ENCODE peak calls at places on chromosomes 1 and 21, in seven cellular contexts. One of them, this sample, is unnamed.

GRCh38 chr1:33117440-33118085 is 36.6 kb downstream of the AZIN2 start:
- DNase-seq in IMR-90: no peak
- DNase-seq in GM23248: no peak
- DNase-seq in AG09309: no peak
- DNase-seq in NT2/D1: no peak
- DNase-seq in RWPE2: no peak
- DNase-seq in astrocyte of the spinal cord: no peak
- DNase-seq in this sample: no peak

GRCh38 chr21:15788847-15789548 is 59.2 kb downstream of the USP25 start:
- DNase-seq in IMR-90: peak; percentile 33
- DNase-seq in GM23248: peak; percentile 32
- DNase-seq in AG09309: peak; percentile 4
- DNase-seq in NT2/D1: no peak
- DNase-seq in RWPE2: no peak
- DNase-seq in astrocyte of the spinal cord: peak; percentile 32
- DNase-seq in this sample: peak; percentile 13

GRCh38 chr1:24920155-24920925 is 9.7 kb downstream of the RUNX3 start:
- DNase-seq in IMR-90: peak; percentile 74
- DNase-seq in GM23248: peak; percentile 98
- DNase-seq in AG09309: peak; percentile 48
- DNase-seq in NT2/D1: no peak
- DNase-seq in RWPE2: no peak
- DNase-seq in astrocyte of the spinal cord: no peak
- DNase-seq in this sample: peak; percentile 83

GRCh38 chr1:204455063-204455830 is 39.4 kb downstream of the PIK3C2B start:
- DNase-seq in IMR-90: no peak
- DNase-seq in GM23248: no peak
- DNase-seq in AG09309: no peak
- DNase-seq in NT2/D1: peak; percentile 92
- DNase-seq in RWPE2: no peak
- DNase-seq in astrocyte of the spinal cord: no peak
- DNase-seq in this sample: no peak

GRCh38 chr1:32949519-32949918 is 15.1 kb downstream of the RNF19B start:
- DNase-seq in IMR-90: no peak
- DNase-seq in GM23248: no peak
- DNase-seq in AG09309: no peak
- DNase-seq in NT2/D1: no peak
- DNase-seq in RWPE2: no peak
- DNase-seq in astrocyte of the spinal cord: no peak
- DNase-seq in this sample: no peak

GRCh38 chr1:16155537-16156410 is at the start of gene EPHA2:
- DNase-seq in IMR-90: peak; percentile 86
- DNase-seq in GM23248: peak; percentile 88
- DNase-seq in AG09309: no peak
- DNase-seq in NT2/D1: peak; percentile 80
- DNase-seq in RWPE2: peak; percentile 94
- DNase-seq in astrocyte of the spinal cord: peak; percentile 89
- DNase-seq in this sample: peak; percentile 63

GRCh38 chr1:151003175-151003574 is 3.5 kb downstream of the MINDY1 start:
- DNase-seq in IMR-90: no peak
- DNase-seq in GM23248: no peak
- DNase-seq in AG09309: no peak
- DNase-seq in NT2/D1: no peak
- DNase-seq in RWPE2: no peak
- DNase-seq in astrocyte of the spinal cord: no peak
- DNase-seq in this sample: no peak

GRCh38 chr1:56473582-56474270 is 105.6 kb downstream of the PLPP3 start:
- DNase-seq in IMR-90: peak; percentile 27
- DNase-seq in GM23248: peak; percentile 54
- DNase-seq in AG09309: no peak
- DNase-seq in NT2/D1: no peak
- DNase-seq in RWPE2: no peak
- DNase-seq in astrocyte of the spinal cord: no peak
- DNase-seq in this sample: peak; percentile 54

GRCh38 chr1:234915923-234916675 is 212.5 kb downstream of the TOMM20 start:
- DNase-seq in IMR-90: no peak
- DNase-seq in GM23248: no peak
- DNase-seq in AG09309: peak; percentile 60
- DNase-seq in NT2/D1: no peak
- DNase-seq in RWPE2: no peak
- DNase-seq in astrocyte of the spinal cord: no peak
- DNase-seq in this sample: peak; percentile 24

GRCh38 chr1:190436615-190437014 is 41.0 kb downstream of the BRINP3 start:
- DNase-seq in IMR-90: peak; percentile 63
- DNase-seq in GM23248: peak; percentile 3
- DNase-seq in AG09309: no peak
- DNase-seq in NT2/D1: no peak
- DNase-seq in RWPE2: no peak
- DNase-seq in astrocyte of the spinal cord: peak; percentile 56
- DNase-seq in this sample: peak; percentile 7

GRCh38 chr1:175195281-175195680 is 2.7 kb upstream of the KIAA0040 start:
- DNase-seq in IMR-90: no peak
- DNase-seq in GM23248: no peak
- DNase-seq in AG09309: no peak
- DNase-seq in NT2/D1: no peak
- DNase-seq in RWPE2: no peak
- DNase-seq in astrocyte of the spinal cord: no peak
- DNase-seq in this sample: no peak

GRCh38 chr1:26938004-26938658 is 16.6 kb downstream of the NUDC start:
- DNase-seq in IMR-90: no peak
- DNase-seq in GM23248: no peak
- DNase-seq in AG09309: no peak
- DNase-seq in NT2/D1: no peak
- DNase-seq in RWPE2: no peak
- DNase-seq in astrocyte of the spinal cord: no peak
- DNase-seq in this sample: no peak

GRCh38 chr1:41874350-41874749 is 44.4 kb downstream of the HIVEP3 start:
- DNase-seq in IMR-90: no peak
- DNase-seq in GM23248: no peak
- DNase-seq in AG09309: no peak
- DNase-seq in NT2/D1: no peak
- DNase-seq in RWPE2: no peak
- DNase-seq in astrocyte of the spinal cord: no peak
- DNase-seq in this sample: no peak

GRCh38 chr1:41870076-41870562 is 48.6 kb downstream of the HIVEP3 start:
- DNase-seq in IMR-90: peak; percentile 82
- DNase-seq in GM23248: peak; percentile 81
- DNase-seq in AG09309: no peak
- DNase-seq in NT2/D1: no peak
- DNase-seq in RWPE2: no peak
- DNase-seq in astrocyte of the spinal cord: peak; percentile 64
- DNase-seq in this sample: peak; percentile 67

GRCh38 chr1:41874903-41875411 is 43.8 kb downstream of the HIVEP3 start:
- DNase-seq in IMR-90: no peak
- DNase-seq in GM23248: no peak
- DNase-seq in AG09309: no peak
- DNase-seq in NT2/D1: no peak
- DNase-seq in RWPE2: no peak
- DNase-seq in astrocyte of the spinal cord: no peak
- DNase-seq in this sample: no peak

GRCh38 chr1:41875487-41875886 is 43.2 kb downstream of the HIVEP3 start:
- DNase-seq in IMR-90: no peak
- DNase-seq in GM23248: no peak
- DNase-seq in AG09309: no peak
- DNase-seq in NT2/D1: no peak
- DNase-seq in RWPE2: no peak
- DNase-seq in astrocyte of the spinal cord: no peak
- DNase-seq in this sample: no peak

GRCh38 chr1:41872074-41872473 is 46.6 kb downstream of the HIVEP3 start:
- DNase-seq in IMR-90: no peak
- DNase-seq in GM23248: no peak
- DNase-seq in AG09309: no peak
- DNase-seq in NT2/D1: no peak
- DNase-seq in RWPE2: no peak
- DNase-seq in astrocyte of the spinal cord: no peak
- DNase-seq in this sample: no peak
- H3K4me3 ChIP-seq in IMR-90: no peak overlapping the region
- H3K4me3 ChIP-seq in GM23248: no peak overlapping the region
- H3K4me3 ChIP-seq in AG09309: no peak overlapping the region
- H3K4me3 ChIP-seq in NT2/D1: no peak overlapping the region
- H3K4me3 ChIP-seq in RWPE2: no peak overlapping the region
- H3K4me3 ChIP-seq in astrocyte of the spinal cord: no peak overlapping the region
- H3K4me3 ChIP-seq in this sample: no peak overlapping the region

DNA sequence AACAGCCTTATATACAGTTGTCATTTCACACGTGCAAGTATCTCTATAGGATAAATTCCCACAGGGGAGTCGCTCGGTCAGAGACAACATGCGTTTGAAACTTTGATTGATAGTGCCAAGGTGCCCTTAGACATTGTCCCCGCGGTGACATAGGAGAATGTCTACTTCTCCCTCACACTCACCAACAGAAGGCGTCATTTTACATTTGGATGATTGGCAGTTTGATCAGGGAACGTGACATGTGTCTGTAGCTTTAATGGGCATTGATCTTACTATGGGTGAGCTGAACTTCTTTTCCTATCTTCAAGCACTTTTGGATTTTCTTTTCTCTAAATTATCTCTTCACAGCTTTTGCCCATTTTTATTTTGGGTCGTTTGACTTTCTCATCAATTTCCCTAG is 42.6 kb upstream of the PAX7 start:
- DNase-seq in IMR-90: no peak
- DNase-seq in GM23248: no peak
- DNase-seq in AG09309: no peak
- DNase-seq in NT2/D1: no peak
- DNase-seq in RWPE2: no peak
- DNase-seq in astrocyte of the spinal cord: no peak
- DNase-seq in this sample: no peak
- H3K4me3 ChIP-seq in IMR-90: no peak overlapping the region
- H3K4me3 ChIP-seq in GM23248: no peak overlapping the region
- H3K4me3 ChIP-seq in AG09309: no peak overlapping the region
- H3K4me3 ChIP-seq in NT2/D1: no peak overlapping the region
- H3K4me3 ChIP-seq in RWPE2: no peak overlapping the region
- H3K4me3 ChIP-seq in astrocyte of the spinal cord: no peak overlapping the region
- H3K4me3 ChIP-seq in this sample: no peak overlapping the region

DNA sequence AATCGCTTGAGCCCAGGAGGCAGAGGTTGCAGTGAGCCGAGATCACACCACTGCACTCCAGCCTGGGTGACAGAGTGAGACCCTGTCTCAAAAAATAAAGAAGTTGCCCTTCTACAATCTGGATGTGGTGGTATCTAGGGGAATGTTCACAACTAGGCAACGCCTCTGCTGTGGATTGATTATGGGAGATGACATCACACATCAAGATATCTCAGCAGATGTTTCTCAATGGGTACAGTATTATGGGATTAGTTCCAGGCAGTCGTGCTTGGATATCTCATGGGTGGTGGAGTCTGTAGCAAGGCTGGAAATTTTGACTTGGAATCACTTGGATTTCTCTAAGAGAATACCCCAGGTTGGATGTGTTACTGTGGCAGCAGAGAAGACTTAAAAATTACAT is 7.7 kb downstream of the IFNAR2 start:
- DNase-seq in IMR-90: no peak
- DNase-seq in GM23248: no peak
- DNase-seq in AG09309: no peak
- DNase-seq in NT2/D1: no peak
- DNase-seq in RWPE2: no peak
- DNase-seq in astrocyte of the spinal cord: no peak
- DNase-seq in this sample: no peak
- H3K4me3 ChIP-seq in IMR-90: no peak overlapping the region
- H3K4me3 ChIP-seq in GM23248: no peak overlapping the region
- H3K4me3 ChIP-seq in AG09309: no peak overlapping the region
- H3K4me3 ChIP-seq in NT2/D1: no peak overlapping the region
- H3K4me3 ChIP-seq in RWPE2: no peak overlapping the region
- H3K4me3 ChIP-seq in astrocyte of the spinal cord: no peak overlapping the region
- H3K4me3 ChIP-seq in this sample: no peak overlapping the region

GRCh38 chr1:117678246-117678977 is 72.6 kb downstream of the TENT5C start:
- DNase-seq in IMR-90: no peak
- DNase-seq in GM23248: peak; percentile 30
- DNase-seq in AG09309: no peak
- DNase-seq in NT2/D1: no peak
- DNase-seq in RWPE2: no peak
- DNase-seq in astrocyte of the spinal cord: no peak
- DNase-seq in this sample: no peak

GRCh38 chr1:117680316-117681002 is 74.6 kb downstream of the TENT5C start:
- DNase-seq in IMR-90: no peak
- DNase-seq in GM23248: no peak
- DNase-seq in AG09309: no peak
- DNase-seq in NT2/D1: no peak
- DNase-seq in RWPE2: no peak
- DNase-seq in astrocyte of the spinal cord: no peak
- DNase-seq in this sample: no peak

GRCh38 chr1:117681093-117681950 is 75.5 kb downstream of the TENT5C start:
- DNase-seq in IMR-90: no peak
- DNase-seq in GM23248: no peak
- DNase-seq in AG09309: no peak
- DNase-seq in NT2/D1: no peak
- DNase-seq in RWPE2: no peak
- DNase-seq in astrocyte of the spinal cord: no peak
- DNase-seq in this sample: no peak

GRCh38 chr1:117679868-117680267 is 74.0 kb downstream of the TENT5C start:
- DNase-seq in IMR-90: no peak
- DNase-seq in GM23248: no peak
- DNase-seq in AG09309: no peak
- DNase-seq in NT2/D1: no peak
- DNase-seq in RWPE2: no peak
- DNase-seq in astrocyte of the spinal cord: no peak
- DNase-seq in this sample: no peak

DNA sequence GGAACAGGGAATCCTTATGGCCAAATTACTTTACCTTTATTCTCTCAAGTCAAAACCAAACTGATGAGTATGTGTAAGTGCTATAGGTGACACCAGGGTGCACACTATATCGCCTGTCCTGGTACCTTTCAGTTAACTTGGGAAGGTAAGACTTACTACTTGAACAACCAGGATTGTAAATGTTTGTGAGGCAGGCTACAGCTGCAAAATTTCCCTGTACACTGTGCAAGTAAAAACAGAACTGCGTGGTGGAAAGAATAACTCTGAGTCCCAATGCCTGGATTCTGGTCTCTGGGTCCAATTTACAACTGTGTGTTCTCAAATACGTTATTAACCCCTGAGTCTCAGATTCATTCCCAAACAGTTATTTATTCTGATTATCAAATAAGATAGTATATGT is 73.5 kb downstream of the TENT5C start:
- DNase-seq in IMR-90: no peak
- DNase-seq in GM23248: no peak
- DNase-seq in AG09309: no peak
- DNase-seq in NT2/D1: no peak
- DNase-seq in RWPE2: no peak
- DNase-seq in astrocyte of the spinal cord: no peak
- DNase-seq in this sample: no peak
- H3K4me3 ChIP-seq in IMR-90: no peak overlapping the region
- H3K4me3 ChIP-seq in GM23248: no peak overlapping the region
- H3K4me3 ChIP-seq in AG09309: no peak overlapping the region
- H3K4me3 ChIP-seq in NT2/D1: no peak overlapping the region
- H3K4me3 ChIP-seq in RWPE2: no peak overlapping the region
- H3K4me3 ChIP-seq in astrocyte of the spinal cord: no peak overlapping the region
- H3K4me3 ChIP-seq in this sample: no peak overlapping the region

GRCh38 chr1:247390116-247390791 is 25.7 kb upstream of the NLRP3 start:
- DNase-seq in IMR-90: peak; percentile 75
- DNase-seq in GM23248: peak; percentile 79
- DNase-seq in AG09309: peak; percentile 32
- DNase-seq in NT2/D1: peak; percentile 80
- DNase-seq in RWPE2: no peak
- DNase-seq in astrocyte of the spinal cord: peak; percentile 50
- DNase-seq in this sample: peak; percentile 71
- H3K4me3 ChIP-seq in IMR-90: peak overlapping the region; percentile 23
- H3K4me3 ChIP-seq in GM23248: peak overlapping the region; percentile 64
- H3K4me3 ChIP-seq in AG09309: peak overlapping the region; percentile 12
- H3K4me3 ChIP-seq in NT2/D1: no peak overlapping the region
- H3K4me3 ChIP-seq in RWPE2: no peak overlapping the region
- H3K4me3 ChIP-seq in astrocyte of the spinal cord: no peak overlapping the region
- H3K4me3 ChIP-seq in this sample: peak overlapping the region; percentile 17

GRCh38 chr1:76868154-76868882 is 1.0 kb downstream of the ST6GALNAC5 start:
- DNase-seq in IMR-90: peak; percentile 29
- DNase-seq in GM23248: peak; percentile 81
- DNase-seq in AG09309: no peak
- DNase-seq in NT2/D1: peak; percentile 72
- DNase-seq in RWPE2: no peak
- DNase-seq in astrocyte of the spinal cord: peak; percentile 43
- DNase-seq in this sample: peak; percentile 15
- H3K4me3 ChIP-seq in IMR-90: peak overlapping the region; percentile 57
- H3K4me3 ChIP-seq in GM23248: peak overlapping the region; percentile 88
- H3K4me3 ChIP-seq in AG09309: peak overlapping the region; percentile 71
- H3K4me3 ChIP-seq in NT2/D1: peak overlapping the region; percentile 90
- H3K4me3 ChIP-seq in RWPE2: peak overlapping the region; percentile 18
- H3K4me3 ChIP-seq in astrocyte of the spinal cord: peak overlapping the region; percentile 51
- H3K4me3 ChIP-seq in this sample: peak overlapping the region; percentile 43

This sample was measured in fibroblast of mammary gland.